ENCODE peak calls at places on chromosome 12, in six cellular contexts. G is stromal cell of bone marrow, B is thoracic aorta, F is cerebellar cortex, S is fibroblast of lung, Q is NCI-H1694 treated with DMSO at 0.1 percent for 48 hours. C is an unnamed sample.
A peak's percentile ranks its signal among the peaks of the same experiment; 100 is the strongest.

GRCh38 chr12:2288001-2288400 is 235.2 kb downstream of the CACNA1C start:
- DNase-seq in G (no peak), B (no peak), F (no peak), S (peak; percentile 64), Q (no peak), C (no peak)

GRCh38 chr12:47223848-47224213 is 144.1 kb upstream of the AMIGO2 start:
- DNase-seq in G (no peak), B (no peak), F (no peak), S (no peak), Q (no peak), C (no peak)

GRCh38 chr12:58765653-58766554 is 154.4 kb downstream of the LRIG3 start:
- DNase-seq in G (no peak), B (no peak), F (no peak), S (no peak), Q (no peak), C (no peak)

GRCh38 chr12:94988471-94988870 is 15.0 kb downstream of the NDUFA12 start:
- DNase-seq in G (no peak), B (no peak), F (no peak), S (no peak), Q (no peak), C (no peak)

GRCh38 chr12:94336201-94336915 is 123.3 kb downstream of the CEP83 start:
- DNase-seq in G (no peak), B (no peak), F (no peak), S (peak; percentile 61), Q (no peak), C (no peak)

GRCh38 chr12:75979181-75979580 is 52.4 kb downstream of the PHLDA1 start:
- DNase-seq in G (no peak), B (no peak), F (no peak), S (no peak), Q (no peak), C (no peak)

GRCh38 chr12:1201886-1202285 is 210.9 kb downstream of the ERC1 start:
- DNase-seq in G (no peak), B (no peak), F (no peak), S (no peak), Q (no peak), C (no peak)

GRCh38 chr12:76489737-76490136 is 69.8 kb downstream of the OSBPL8 start:
- DNase-seq in G (peak; percentile 13), B (no peak), F (no peak), S (no peak), Q (no peak), C (no peak)

GRCh38 chr12:120903382-120903817 is 758 bp downstream of the SPPL3 start:
- DNase-seq in G (no peak), B (peak; percentile 15), F (peak; percentile 23), S (peak; percentile 18), Q (no peak), C (peak; percentile 32)

GRCh38 chr12:5513406-5513805 is 81.5 kb downstream of the NTF3 start:
- DNase-seq in G (no peak), B (no peak), F (no peak), S (no peak), Q (no peak), C (no peak)

GRCh38 chr12:53219116-53219955 is 12.3 kb upstream of the ITGB7 start:
- DNase-seq in G (no peak), B (no peak), F (peak; percentile 59), S (peak; percentile 52), Q (no peak), C (peak; percentile 58)

GRCh38 chr12:10618338-10618987 is 5.1 kb upstream of the MAGOHB start:
- DNase-seq in G (peak; percentile 70), B (no peak), F (no peak), S (peak; percentile 77), Q (no peak), C (no peak)

GRCh38 chr12:69529021-69529420 is 56.2 kb upstream of the CCT2 start:
- DNase-seq in G (no peak), B (no peak), F (no peak), S (no peak), Q (no peak), C (no peak)

GRCh38 chr12:121784460-121784859 is 9.0 kb downstream of the RHOF start:
- DNase-seq in G (peak; percentile 87), B (no peak), F (no peak), S (peak; percentile 83), Q (no peak), C (no peak)

GRCh38 chr12:102535306-102535705 is 54.9 kb upstream of the IGF1 start:
- DNase-seq in G (no peak), B (no peak), F (no peak), S (no peak), Q (no peak), C (no peak)

GRCh38 chr12:81337891-81338290 is 260.0 kb downstream of the ACSS3 start:
- DNase-seq in G (no peak), B (no peak), F (no peak), S (no peak), Q (no peak), C (no peak)

GRCh38 chr12:16136206-16136605 is 141.3 kb downstream of the SLC15A5 start:
- DNase-seq in G (no peak), B (no peak), F (no peak), S (no peak), Q (no peak), C (no peak)

GRCh38 chr12:90940872-90941499 is 14.0 kb downstream of the CCER1 start:
- DNase-seq in G (peak; percentile 41), B (no peak), F (peak; percentile 19), S (peak; percentile 87), Q (peak; percentile 67), C (no peak)

GRCh38 chr12:21547437-21547836 is 21.3 kb downstream of the SPX start:
- DNase-seq in G (no peak), B (no peak), F (no peak), S (no peak), Q (no peak), C (no peak)

GRCh38 chr12:48107252-48107613 is 1.4 kb upstream of the SENP1 start:
- DNase-seq in G (no peak), B (no peak), F (no peak), S (no peak), Q (no peak), C (no peak)

GRCh38 chr12:55830601-55831406 is 1.4 kb upstream of the DNAJC14 start:
- DNase-seq in G (peak; percentile 39), B (no peak), F (peak; percentile 84), S (peak; percentile 81), Q (peak; percentile 4), C (peak; percentile 87)

GRCh38 chr12:113818833-113819232 is 147.3 kb downstream of the RBM19 start:
- DNase-seq in G (no peak), B (no peak), F (no peak), S (no peak), Q (peak; percentile 49), C (no peak)

GRCh38 chr12:19220205-19220604 is 90.7 kb downstream of the PLEKHA5 start:
- DNase-seq in G (no peak), B (no peak), F (no peak), S (peak; percentile 92), Q (no peak), C (no peak)

GRCh38 chr12:30438526-30439120 is 257.0 kb downstream of the IPO8 start:
- DNase-seq in G (no peak), B (no peak), F (peak; percentile 14), S (no peak), Q (peak; percentile 88), C (no peak)

GRCh38 chr12:81128930-81129554 is 51.2 kb downstream of the ACSS3 start:
- DNase-seq in G (peak; percentile 26), B (no peak), F (peak; percentile 34), S (peak; percentile 59), Q (peak; percentile 66), C (peak; percentile 12)

GRCh38 chr12:24488091-24488596 is 460.8 kb downstream of the BCAT1 start:
- DNase-seq in G (no peak), B (no peak), F (no peak), S (peak; percentile 43), Q (no peak), C (no peak)

GRCh38 chr12:15852383-15852782 is 29.8 kb upstream of the STRAP start:
- DNase-seq in G (peak; percentile 41), B (no peak), F (no peak), S (peak; percentile 95), Q (no peak), C (no peak)

GRCh38 chr12:14731821-14732220 is 35.4 kb upstream of the GUCY2C start:
- DNase-seq in G (no peak), B (no peak), F (no peak), S (no peak), Q (no peak), C (no peak)

GRCh38 chr12:108568653-108569154 is 6.3 kb downstream of the ISCU start:
- DNase-seq in G (no peak), B (no peak), F (no peak), S (no peak), Q (no peak), C (no peak)

GRCh38 chr12:23757541-23757962 is 191.9 kb downstream of the SOX5 start:
- DNase-seq in G (no peak), B (no peak), F (no peak), S (no peak), Q (no peak), C (no peak)

C was measured in cerebellum.